ENCODE peak calls at places on chromosomes 11 and 22, in five cellular contexts. S is keratinocyte, U is mesenchymal stem cell, I is SJCRH30, V is IMR-90. K is an unnamed sample.
A peak's percentile ranks its signal among the peaks of the same experiment; 100 is the strongest.

GRCh38 chr11:76872959-76873827 is 12.5 kb downstream of the ACER3 start:
- DNase-seq in S (no peak), U (no peak), I (no peak), V (no peak), K (no peak)

GRCh38 chr11:121669422-121669821 is 216.7 kb upstream of the SORL1-AS1 start:
- DNase-seq in S (no peak), U (no peak), I (no peak), V (no peak), K (peak; percentile 25)

GRCh38 chr22:31127181-31127772 is 4.5 kb downstream of the INPP5J start:
- DNase-seq in S (no peak), U (no peak), I (no peak), V (no peak), K (no peak)

GRCh38 chr11:117836077-117836960 is 11.8 kb upstream of the FXYD2 start:
- DNase-seq in S (no peak), U (no peak), I (no peak), V (no peak), K (no peak)

GRCh38 chr11:47987781-47988180 is 7.4 kb downstream of the PTPRJ start:
- DNase-seq in S (no peak), U (no peak), I (no peak), V (no peak), K (no peak)

GRCh38 chr11:100823360-100823759 is 136.3 kb downstream of the ARHGAP42 start:
- DNase-seq in S (no peak), U (no peak), I (no peak), V (peak; percentile 36), K (peak; percentile 73)

GRCh38 chr22:34841321-34841901 is 224.5 kb upstream of the ISX start:
- DNase-seq in S (no peak), U (no peak), I (peak; percentile 28), V (no peak), K (no peak)

GRCh38 chr11:122046438-122046837 is 69.6 kb downstream of the BLID start:
- DNase-seq in S (no peak), U (no peak), I (no peak), V (no peak), K (no peak)

GRCh38 chr11:12717851-12718291 is 43.6 kb downstream of the TEAD1 start:
- DNase-seq in S (no peak), U (no peak), I (peak; percentile 18), V (no peak), K (no peak)

GRCh38 chr11:134032501-134033091 is 36.3 kb upstream of the JAM3 start:
- DNase-seq in S (no peak), U (no peak), I (no peak), V (no peak), K (peak; percentile 24)

GRCh38 chr22:49966716-49967332 is 6.3 kb downstream of the PIM3 start:
- DNase-seq in S (no peak), U (peak; percentile 85), I (peak; percentile 41), V (no peak), K (no peak)

GRCh38 chr22:27327981-27328721 is 473.4 kb downstream of the MN1 start:
- DNase-seq in S (no peak), U (no peak), I (no peak), V (no peak), K (no peak)

GRCh38 chr11:71184421-71185210 is 67.8 kb downstream of the SHANK2 start:
- DNase-seq in S (no peak), U (no peak), I (no peak), V (no peak), K (no peak)

GRCh38 chr22:23696326-23696851 is 5.6 kb downstream of the RGL4 start:
- DNase-seq in S (no peak), U (no peak), I (no peak), V (peak; percentile 56), K (no peak)

GRCh38 chr11:128464878-128465277 is 122.5 kb downstream of the ETS1 start:
- DNase-seq in S (no peak), U (no peak), I (no peak), V (no peak), K (no peak)
- H3K4me1 ChIP-seq in S (peaks cover 8% of the 10 kb centered on the region), U (peaks cover 19% of the 10 kb centered on the region), I (no peaks in the 10 kb centered on the region), V (peaks cover 21% of the 10 kb centered on the region), K (no peaks in the 10 kb centered on the region)

GRCh38 chr11:6203327-6203726 is 2.0 kb upstream of the C11orf42 start:
- DNase-seq in S (no peak), U (no peak), I (no peak), V (no peak), K (no peak)

GRCh38 chr11:6205366-6205765 is at the start of gene C11orf42:
- DNase-seq in S (no peak), U (no peak), I (no peak), V (no peak), K (no peak)

GRCh38 chr11:6206456-6207180 is 1.3 kb downstream of the C11orf42 start:
- DNase-seq in S (no peak), U (peak; percentile 13), I (no peak), V (no peak), K (no peak)

GRCh38 chr11:6202036-6202435 is 3.0 kb downstream of the OR52W1 start:
- DNase-seq in S (no peak), U (no peak), I (no peak), V (peak; percentile 23), K (no peak)

DNA sequence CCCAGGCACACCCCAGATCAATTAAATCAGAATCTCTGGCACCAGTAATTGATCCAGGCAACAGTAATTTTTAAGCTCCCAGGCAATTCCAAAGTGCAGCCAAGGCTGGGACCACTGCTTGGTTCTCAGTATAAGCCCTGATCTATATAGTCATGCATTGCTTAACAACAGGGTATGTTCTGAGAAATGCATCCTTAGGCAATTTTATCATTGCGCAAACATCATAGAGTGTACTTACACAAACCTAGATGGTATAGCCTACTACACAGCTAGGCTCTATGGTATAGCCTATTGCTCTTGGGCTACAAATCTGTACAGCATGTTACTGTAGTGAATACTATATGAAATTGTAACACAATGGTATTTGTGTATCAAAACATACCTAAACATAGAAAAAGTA is 649 bp upstream of the C11orf42 start:
- DNase-seq in S (no peak), U (no peak), I (no peak), V (no peak), K (no peak)
- H3K27ac ChIP-seq in S (no peak overlapping the region), U (no peak overlapping the region), I (no peak overlapping the region), V (no peak overlapping the region), K (no peak overlapping the region)

DNA sequence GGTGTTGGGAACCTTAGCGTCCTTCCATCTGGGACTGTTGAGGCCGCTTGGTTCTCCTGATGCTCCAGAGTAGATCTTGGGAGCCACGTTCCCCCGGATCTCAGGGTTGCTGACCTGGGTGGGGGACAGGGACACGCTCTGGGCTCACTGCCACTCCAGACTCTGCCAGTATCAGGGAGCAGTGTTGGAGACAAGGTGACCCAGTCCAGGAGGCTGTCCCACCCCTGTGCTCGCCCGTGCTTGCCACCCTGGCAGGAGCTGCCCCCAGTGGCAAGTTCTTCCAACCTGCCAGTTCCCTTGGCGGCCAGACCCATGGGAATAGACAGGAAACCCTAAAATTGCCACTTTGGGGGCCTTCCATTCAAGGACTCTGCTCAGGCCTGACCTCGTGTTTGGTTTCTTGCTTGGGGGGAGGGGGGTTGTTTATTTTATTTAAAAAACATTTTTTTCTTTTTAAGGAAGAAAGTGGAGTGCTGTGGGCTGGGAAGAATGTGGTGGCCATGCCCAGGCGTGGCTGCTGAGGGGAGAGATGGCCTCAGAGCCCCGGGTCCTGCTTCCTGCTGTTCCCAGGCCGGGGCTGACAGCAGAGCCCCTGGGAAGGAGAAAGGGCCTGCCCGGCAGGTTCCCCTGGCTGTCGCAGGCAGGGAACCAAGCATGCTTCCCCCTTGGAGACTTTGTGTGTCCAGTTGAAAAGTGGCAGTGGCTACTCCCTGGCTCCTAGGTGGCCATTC is 7.2 kb downstream of the GRK2 start:
- DNase-seq in S (no peak), U (no peak), I (no peak), V (no peak), K (peak; percentile 66)
- H3K4me1 ChIP-seq in S (peaks cover 48% of the 10 kb centered on the region), U (peaks cover 65% of the 10 kb centered on the region), I (peaks cover 23% of the 10 kb centered on the region), V (peaks cover 41% of the 10 kb centered on the region), K (peaks cover 94% of the 10 kb centered on the region)

DNA sequence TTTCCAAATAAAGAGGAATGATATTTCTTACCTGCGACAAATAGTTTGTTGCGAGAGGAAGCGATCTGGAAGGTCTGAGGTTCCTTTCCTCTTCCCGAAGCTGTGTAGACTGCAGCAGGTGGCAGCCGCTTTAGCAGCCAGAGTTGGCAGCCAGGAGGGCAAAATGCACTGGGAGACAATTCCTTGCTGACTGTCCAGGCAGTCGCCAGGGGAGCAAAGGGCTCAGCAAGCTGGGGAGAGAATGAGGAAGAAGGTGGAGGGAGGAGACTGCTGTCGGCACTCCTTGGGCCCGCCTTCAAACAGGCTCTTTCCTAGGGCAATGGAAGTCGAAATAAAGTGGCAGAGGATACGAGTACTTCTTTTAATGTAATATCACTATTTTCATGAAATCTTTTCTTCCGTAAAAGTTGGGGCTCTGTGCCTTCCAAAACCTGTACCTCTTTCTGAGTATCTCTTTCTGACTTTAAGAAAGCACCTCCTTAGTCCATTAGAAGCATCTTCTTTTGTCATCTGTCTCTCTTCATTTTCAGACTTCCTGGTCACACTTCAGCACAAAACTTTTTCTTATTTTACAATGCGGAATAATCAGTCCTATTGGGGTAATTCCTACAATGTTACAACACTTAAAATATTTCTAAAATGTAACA is at the start of gene IL18:
- DNase-seq in S (no peak), U (peak; percentile 54), I (no peak), V (no peak), K (no peak)
- H3K27ac ChIP-seq in S (peak within 1 kb of the TSS; percentile 96), U (no peak within 1 kb of the TSS), I (no peak within 1 kb of the TSS), V (no peak within 1 kb of the TSS), K (no peak within 1 kb of the TSS)

GRCh38 chr11:72783144-72783910 is 10.5 kb downstream of the STARD10 start:
- DNase-seq in S (no peak), U (no peak), I (no peak), V (no peak), K (no peak)
- H3K4me1 ChIP-seq in S (peaks cover 19% of the 10 kb centered on the region), U (peaks cover 34% of the 10 kb centered on the region), I (peaks cover 2% of the 10 kb centered on the region), V (peaks cover 6% of the 10 kb centered on the region), K (peaks cover 14% of the 10 kb centered on the region)

DNA sequence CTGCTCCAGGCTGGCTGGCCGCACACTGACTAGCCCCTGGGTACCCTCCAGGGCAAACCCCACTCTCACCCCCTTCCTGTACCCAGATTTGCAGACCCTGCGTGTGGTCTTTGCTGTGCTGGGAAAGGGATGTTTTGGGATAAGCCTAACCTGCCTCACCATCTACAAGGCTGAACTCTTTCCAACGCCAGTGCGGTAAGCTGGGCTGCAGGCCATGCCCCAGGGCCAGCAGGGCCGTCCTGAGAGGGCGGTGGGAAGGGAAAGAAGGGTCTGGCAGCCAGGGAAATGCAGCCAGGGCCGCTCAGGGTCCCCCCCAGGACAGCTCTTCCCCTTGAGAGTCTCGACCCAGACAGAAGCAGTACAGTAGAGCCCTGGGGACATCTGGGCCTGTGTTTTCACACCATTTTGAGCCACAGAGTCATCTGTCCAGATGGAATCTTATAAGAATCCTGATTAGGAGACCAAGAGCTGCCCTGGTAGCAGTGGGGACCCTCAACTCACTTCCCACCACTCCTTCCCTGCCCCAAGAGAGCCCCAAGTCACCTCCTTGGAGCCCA is 22.4 kb upstream of the SLC22A12 start:
- DNase-seq in S (no peak), U (no peak), I (no peak), V (no peak), K (no peak)
- H3K27ac ChIP-seq in S (no peak overlapping the region), U (no peak overlapping the region), I (no peak overlapping the region), V (no peak overlapping the region), K (no peak overlapping the region)